ENCODE peak calls at places on chromosomes 16 and 17, in ten cellular contexts. One of them, this sample, is unnamed.

GRCh38 chr17:43949777-43950176 is 4.0 kb downstream of the PYY start:
- DNase-seq in suprapubic skin: no peak
- DNase-seq in dorsolateral prefrontal cortex: no peak
- DNase-seq in activated naive CD8-positive, alpha-beta T cell treated with anti-CD3 and anti-CD28 coated beads, Interleukin-2, amount 50 U/mL, for 24 hours: no peak
- DNase-seq in left ventricle myocardium inferior: no peak
- DNase-seq in progenitor cell of endocrine pancreas: no peak
- DNase-seq in EL: peak; percentile 21
- DNase-seq in A172: no peak
- DNase-seq in transverse colon: no peak
- DNase-seq in ELR: no peak
- DNase-seq in this sample: no peak

GRCh38 chr16:70604407-70605283 is 41.7 kb upstream of the IL34 start:
- DNase-seq in A172: no peak
- DNase-seq in EL: no peak
- DNase-seq in dorsolateral prefrontal cortex: no peak
- DNase-seq in suprapubic skin: no peak
- DNase-seq in ELR: no peak
- DNase-seq in left ventricle myocardium inferior: no peak
- DNase-seq in activated naive CD8-positive, alpha-beta T cell treated with anti-CD3 and anti-CD28 coated beads, Interleukin-2, amount 50 U/mL, for 24 hours: no peak
- DNase-seq in transverse colon: no peak
- DNase-seq in progenitor cell of endocrine pancreas: no peak
- DNase-seq in this sample: no peak

GRCh38 chr17:10842658-10843057 is 4.8 kb upstream of the PIRT start:
- DNase-seq in transverse colon: no peak
- DNase-seq in suprapubic skin: no peak
- DNase-seq in ELR: no peak
- DNase-seq in progenitor cell of endocrine pancreas: no peak
- DNase-seq in activated naive CD8-positive, alpha-beta T cell treated with anti-CD3 and anti-CD28 coated beads, Interleukin-2, amount 50 U/mL, for 24 hours: no peak
- DNase-seq in dorsolateral prefrontal cortex: no peak
- DNase-seq in A172: no peak
- DNase-seq in EL: no peak
- DNase-seq in left ventricle myocardium inferior: no peak
- DNase-seq in this sample: no peak

GRCh38 chr17:81722184-81723120 is 10.4 kb downstream of the SLC25A10 start:
- DNase-seq in left ventricle myocardium inferior: no peak
- DNase-seq in A172: peak; percentile 47
- DNase-seq in dorsolateral prefrontal cortex: no peak
- DNase-seq in activated naive CD8-positive, alpha-beta T cell treated with anti-CD3 and anti-CD28 coated beads, Interleukin-2, amount 50 U/mL, for 24 hours: no peak
- DNase-seq in ELR: no peak
- DNase-seq in progenitor cell of endocrine pancreas: no peak
- DNase-seq in EL: no peak
- DNase-seq in transverse colon: peak; percentile 93
- DNase-seq in suprapubic skin: no peak
- DNase-seq in this sample: no peak

GRCh38 chr16:51994597-51994996 is 552.3 kb downstream of the TOX3 start:
- DNase-seq in dorsolateral prefrontal cortex: no peak
- DNase-seq in EL: peak; percentile 3
- DNase-seq in transverse colon: peak; percentile 61
- DNase-seq in ELR: peak; percentile 25
- DNase-seq in progenitor cell of endocrine pancreas: no peak
- DNase-seq in suprapubic skin: no peak
- DNase-seq in activated naive CD8-positive, alpha-beta T cell treated with anti-CD3 and anti-CD28 coated beads, Interleukin-2, amount 50 U/mL, for 24 hours: no peak
- DNase-seq in A172: peak; percentile 71
- DNase-seq in left ventricle myocardium inferior: no peak
- DNase-seq in this sample: peak; percentile 87

GRCh38 chr17:81304196-81305015 is 9.3 kb upstream of the SLC38A10 start:
- DNase-seq in transverse colon: no peak
- DNase-seq in suprapubic skin: no peak
- DNase-seq in EL: no peak
- DNase-seq in activated naive CD8-positive, alpha-beta T cell treated with anti-CD3 and anti-CD28 coated beads, Interleukin-2, amount 50 U/mL, for 24 hours: no peak
- DNase-seq in progenitor cell of endocrine pancreas: no peak
- DNase-seq in left ventricle myocardium inferior: no peak
- DNase-seq in ELR: no peak
- DNase-seq in A172: no peak
- DNase-seq in dorsolateral prefrontal cortex: no peak
- DNase-seq in this sample: no peak

GRCh38 chr16:14024300-14024699 is 46.8 kb upstream of the MRTFB start:
- DNase-seq in progenitor cell of endocrine pancreas: no peak
- DNase-seq in ELR: no peak
- DNase-seq in transverse colon: no peak
- DNase-seq in left ventricle myocardium inferior: no peak
- DNase-seq in A172: peak; percentile 16
- DNase-seq in EL: no peak
- DNase-seq in dorsolateral prefrontal cortex: no peak
- DNase-seq in suprapubic skin: no peak
- DNase-seq in activated naive CD8-positive, alpha-beta T cell treated with anti-CD3 and anti-CD28 coated beads, Interleukin-2, amount 50 U/mL, for 24 hours: no peak
- DNase-seq in this sample: no peak

GRCh38 chr17:72590382-72590781 is 469.6 kb downstream of the SOX9 start:
- DNase-seq in A172: peak; percentile 42
- DNase-seq in left ventricle myocardium inferior: no peak
- DNase-seq in transverse colon: no peak
- DNase-seq in EL: peak; percentile 68
- DNase-seq in activated naive CD8-positive, alpha-beta T cell treated with anti-CD3 and anti-CD28 coated beads, Interleukin-2, amount 50 U/mL, for 24 hours: no peak
- DNase-seq in dorsolateral prefrontal cortex: no peak
- DNase-seq in suprapubic skin: no peak
- DNase-seq in progenitor cell of endocrine pancreas: no peak
- DNase-seq in ELR: peak; percentile 81
- DNase-seq in this sample: no peak

GRCh38 chr16:12344577-12345343 is 368.2 kb downstream of the SNX29 start:
- DNase-seq in suprapubic skin: no peak
- DNase-seq in dorsolateral prefrontal cortex: no peak
- DNase-seq in ELR: no peak
- DNase-seq in A172: no peak
- DNase-seq in progenitor cell of endocrine pancreas: no peak
- DNase-seq in transverse colon: no peak
- DNase-seq in left ventricle myocardium inferior: no peak
- DNase-seq in activated naive CD8-positive, alpha-beta T cell treated with anti-CD3 and anti-CD28 coated beads, Interleukin-2, amount 50 U/mL, for 24 hours: no peak
- DNase-seq in EL: no peak
- DNase-seq in this sample: no peak

GRCh38 chr17:79803997-79804855 is 7.3 kb upstream of the CBX8 start:
- DNase-seq in EL: peak; percentile 25
- DNase-seq in activated naive CD8-positive, alpha-beta T cell treated with anti-CD3 and anti-CD28 coated beads, Interleukin-2, amount 50 U/mL, for 24 hours: peak; percentile 76
- DNase-seq in progenitor cell of endocrine pancreas: no peak
- DNase-seq in transverse colon: no peak
- DNase-seq in left ventricle myocardium inferior: no peak
- DNase-seq in suprapubic skin: no peak
- DNase-seq in ELR: no peak
- DNase-seq in dorsolateral prefrontal cortex: no peak
- DNase-seq in A172: no peak
- DNase-seq in this sample: peak; percentile 63

GRCh38 chr16:56737539-56737938 is 7.6 kb downstream of the NUP93 start:
- DNase-seq in EL: no peak
- DNase-seq in dorsolateral prefrontal cortex: no peak
- DNase-seq in suprapubic skin: no peak
- DNase-seq in progenitor cell of endocrine pancreas: no peak
- DNase-seq in A172: no peak
- DNase-seq in transverse colon: no peak
- DNase-seq in activated naive CD8-positive, alpha-beta T cell treated with anti-CD3 and anti-CD28 coated beads, Interleukin-2, amount 50 U/mL, for 24 hours: no peak
- DNase-seq in left ventricle myocardium inferior: no peak
- DNase-seq in ELR: peak; percentile 8
- DNase-seq in this sample: no peak

GRCh38 chr17:83118071-83118841 is 38.8 kb downstream of the METRNL start:
- DNase-seq in suprapubic skin: peak; percentile 56
- DNase-seq in activated naive CD8-positive, alpha-beta T cell treated with anti-CD3 and anti-CD28 coated beads, Interleukin-2, amount 50 U/mL, for 24 hours: no peak
- DNase-seq in dorsolateral prefrontal cortex: no peak
- DNase-seq in EL: no peak
- DNase-seq in left ventricle myocardium inferior: peak; percentile 9
- DNase-seq in transverse colon: no peak
- DNase-seq in A172: no peak
- DNase-seq in ELR: no peak
- DNase-seq in progenitor cell of endocrine pancreas: no peak
- DNase-seq in this sample: peak; percentile 16

GRCh38 chr17:82598256-82599011 is 49.8 kb downstream of the WDR45B start:
- DNase-seq in A172: peak; percentile 69
- DNase-seq in ELR: peak; percentile 60
- DNase-seq in activated naive CD8-positive, alpha-beta T cell treated with anti-CD3 and anti-CD28 coated beads, Interleukin-2, amount 50 U/mL, for 24 hours: no peak
- DNase-seq in progenitor cell of endocrine pancreas: no peak
- DNase-seq in left ventricle myocardium inferior: no peak
- DNase-seq in dorsolateral prefrontal cortex: no peak
- DNase-seq in EL: peak; percentile 52
- DNase-seq in suprapubic skin: no peak
- DNase-seq in transverse colon: no peak
- DNase-seq in this sample: no peak